ENCODE peak calls at places on chromosome 3, in four cellular contexts. B is HepG2, Q is K562, E is A549. Y is an unnamed sample.

GRCh38 chr3:183502782-183503181 is 52.7 kb downstream of the KLHL6 start:
- DNase-seq in B (no peak), Q (no peak), E (no peak), Y (no peak)

GRCh38 chr3:59451800-59452741 is 402.2 kb upstream of the CFAP20DC start:
- DNase-seq in B (no peak), Q (no peak), E (no peak), Y (no peak)

GRCh38 chr3:31555204-31555603 is 22.5 kb downstream of the STT3B start:
- DNase-seq in B (no peak), Q (no peak), E (no peak), Y (no peak)

GRCh38 chr3:124565551-124565950 is 164.7 kb upstream of the UMPS start:
- DNase-seq in B (no peak), Q (no peak), E (no peak), Y (no peak)

GRCh38 chr3:59245879-59246501 is 196.2 kb upstream of the CFAP20DC start:
- DNase-seq in B (no peak), Q (no peak), E (no peak), Y (no peak)

GRCh38 chr3:43105224-43105596 is 669 bp downstream of the POMGNT2 start:
- DNase-seq in B (no peak), Q (no peak), E (no peak), Y (no peak)

GRCh38 chr3:2623463-2623862 is 486.7 kb downstream of the IL5RA start:
- DNase-seq in B (no peak), Q (no peak), E (no peak), Y (no peak)

GRCh38 chr3:65908588-65908987 is 130.1 kb downstream of the MAGI1 start:
- DNase-seq in B (no peak), Q (no peak), E (no peak), Y (no peak)

GRCh38 chr3:44114142-44114541 is 127.5 kb upstream of the TOPAZ1 start:
- DNase-seq in B (peak; percentile 13), Q (peak; percentile 75), E (no peak), Y (peak; percentile 86)

GRCh38 chr3:146953523-146954125 is 348.5 kb upstream of the PLSCR5 start:
- DNase-seq in B (no peak), Q (no peak), E (no peak), Y (no peak)

GRCh38 chr3:32336123-32336518 is 55.5 kb upstream of the CMTM7 start:
- DNase-seq in B (no peak), Q (no peak), E (no peak), Y (no peak)

GRCh38 chr3:134347516-134347915 is 26.7 kb downstream of the AMOTL2 start:
- DNase-seq in B (no peak), Q (no peak), E (no peak), Y (no peak)

GRCh38 chr3:119170821-119171220 is 2.6 kb upstream of the UPK1B start:
- DNase-seq in B (no peak), Q (no peak), E (no peak), Y (no peak)

GRCh38 chr3:57234613-57235575 is 7.4 kb downstream of the APPL1 start:
- DNase-seq in B (no peak), Q (no peak), E (no peak), Y (no peak)

GRCh38 chr3:151327571-151328198 is 1.7 kb downstream of the P2RY13 start:
- DNase-seq in B (no peak), Q (peak; percentile 9), E (peak; percentile 18), Y (no peak)

GRCh38 chr3:136193273-136194043 is 2.7 kb downstream of the MSL2 start:
- DNase-seq in B (no peak), Q (no peak), E (no peak), Y (no peak)

GRCh38 chr3:183781246-183781645 is 44.1 kb downstream of the MAP6D1 start:
- DNase-seq in B (no peak), Q (no peak), E (no peak), Y (no peak)

GRCh38 chr3:194814878-194815357 is 129.2 kb downstream of the FAM43A start:
- DNase-seq in B (no peak), Q (no peak), E (no peak), Y (no peak)

GRCh38 chr3:127286571-127287140 is 1.2 kb downstream of the PRR20G start:
- DNase-seq in B (no peak), Q (no peak), E (no peak), Y (no peak)

GRCh38 chr3:111761309-111761795 is 97.7 kb upstream of the PHLDB2 start:
- DNase-seq in B (no peak), Q (no peak), E (no peak), Y (no peak)

GRCh38 chr3:53518495-53518981 is 24.1 kb downstream of the CACNA1D start:
- DNase-seq in B (no peak), Q (no peak), E (peak; percentile 48), Y (no peak)

GRCh38 chr3:30440880-30441279 is 165.5 kb upstream of the TGFBR2 start:
- DNase-seq in B (no peak), Q (no peak), E (no peak), Y (no peak)

GRCh38 chr3:82145742-82146141 is 384.3 kb upstream of the GBE1 start:
- DNase-seq in B (no peak), Q (no peak), E (no peak), Y (no peak)

GRCh38 chr3:147089286-147089685 is 317.1 kb downstream of the ZIC4 start:
- DNase-seq in B (no peak), Q (no peak), E (no peak), Y (no peak)

GRCh38 chr3:138768126-138768525 is 66.6 kb downstream of the PIK3CB start:
- DNase-seq in B (no peak), Q (no peak), E (no peak), Y (no peak)

GRCh38 chr3:165532851-165533250 is 304.4 kb downstream of the BCHE start:
- DNase-seq in B (no peak), Q (no peak), E (no peak), Y (no peak)

GRCh38 chr3:186189492-186189891 is 80.6 kb upstream of the ETV5 start:
- DNase-seq in B (peak; percentile 11), Q (no peak), E (no peak), Y (no peak)

DNA sequence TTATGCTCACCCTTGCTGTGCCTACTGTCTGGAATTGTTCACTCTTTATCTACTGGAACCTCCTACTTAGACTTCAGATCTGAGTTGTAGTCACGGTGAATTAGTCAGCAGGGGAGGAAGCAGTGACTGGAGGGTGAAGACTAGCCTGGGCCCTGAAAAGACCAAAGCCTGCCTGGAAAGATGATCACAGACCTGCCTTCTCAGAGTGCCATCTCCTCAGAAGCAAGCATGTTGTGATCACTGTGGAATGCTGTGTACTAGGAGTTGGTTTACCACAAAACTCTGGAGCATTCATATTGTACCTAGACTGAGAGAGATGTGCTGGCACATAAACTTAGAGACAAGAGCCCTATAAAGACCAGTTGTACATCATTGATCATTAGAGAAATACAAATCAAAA is 100.7 kb upstream of the SCN10A start:
- DNase-seq in B (no peak), Q (no peak), E (no peak), Y (no peak)
- TF ChIP-seq HMGXB4 in B (no peak), Q (no peak), E (no peak), Y (no peak)

DNA sequence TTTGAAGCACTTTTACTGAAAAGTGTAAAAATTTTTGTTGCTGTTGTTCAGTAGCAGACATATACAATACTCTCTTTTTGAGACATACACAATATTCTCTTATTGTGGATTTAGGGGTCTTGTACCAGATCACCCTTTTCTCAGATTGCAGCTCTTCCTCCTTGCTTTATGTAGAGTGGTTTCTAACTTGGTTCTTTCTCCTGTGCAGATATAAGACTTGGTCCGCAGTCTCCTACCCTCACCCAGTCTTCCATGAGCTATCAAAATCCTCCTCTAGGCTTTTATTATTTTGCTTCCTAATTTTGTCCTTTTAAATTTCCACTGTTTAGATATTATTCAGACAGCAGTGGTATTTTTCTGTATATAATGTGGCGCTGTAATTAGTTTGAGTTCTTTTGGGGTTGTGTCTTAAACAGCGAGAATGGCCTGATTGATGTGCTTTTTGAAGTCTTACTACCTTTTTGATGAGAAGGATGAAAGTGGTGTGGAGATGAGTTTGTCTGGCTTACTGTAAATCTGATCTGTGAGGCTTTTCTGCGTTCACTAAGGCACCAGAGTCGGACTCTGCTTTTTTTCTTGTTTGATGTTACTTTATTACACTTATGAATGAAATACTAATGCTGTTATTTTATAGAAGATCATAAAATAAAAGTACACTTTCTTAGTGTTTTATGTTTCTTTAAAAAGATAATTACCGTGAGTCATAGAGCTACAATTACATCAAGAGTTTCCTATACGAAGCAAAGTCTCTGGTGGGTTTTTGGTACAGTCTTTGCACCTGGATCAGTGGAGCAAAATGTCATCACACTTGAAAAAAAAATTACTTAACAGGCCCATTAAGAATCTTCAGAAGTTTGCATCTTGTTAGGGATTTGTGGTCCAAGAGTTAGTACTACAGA is 27.8 kb downstream of the FNDC3B start:
- DNase-seq in B (no peak), Q (no peak), E (no peak), Y (no peak)
- TF ChIP-seq HMGXB4 in B (no peak), Q (no peak), E (no peak), Y (no peak)

DNA sequence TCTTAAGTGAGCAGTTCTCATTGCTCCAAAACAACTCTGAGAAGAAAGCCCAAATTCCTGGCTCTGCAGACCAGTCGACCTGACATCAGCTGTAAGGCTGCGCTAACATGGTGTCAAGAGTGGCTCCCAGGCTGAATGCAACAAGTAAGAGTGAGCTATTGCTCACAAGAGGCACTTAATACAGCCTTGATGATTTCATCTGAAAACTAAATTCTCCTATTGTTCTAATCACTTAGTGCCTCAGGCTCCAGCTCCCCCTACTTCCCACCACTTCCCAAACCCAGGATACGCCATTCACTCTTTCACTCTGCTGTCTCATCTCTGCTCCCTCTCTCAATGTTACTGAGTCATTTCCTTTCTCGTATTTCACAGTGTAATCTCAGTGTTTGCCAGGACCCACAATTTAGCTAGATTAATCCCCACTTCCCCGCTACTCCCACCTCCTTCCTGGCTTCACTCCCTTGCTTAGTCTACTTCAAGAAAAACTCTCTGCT is 81.7 kb downstream of the WWTR1 start:
- DNase-seq in B (peak; percentile 51), Q (peak; percentile 16), E (peak; percentile 62), Y (no peak)
- TF ChIP-seq HMGXB4 in B (no peak), Q (no peak), E (no peak), Y (no peak)

GRCh38 chr3:14290631-14291385 is 111.6 kb upstream of the SLC6A6 start:
- DNase-seq in B (no peak), Q (no peak), E (no peak), Y (no peak)
- TF ChIP-seq HMGXB4 in B (no peak), Q (no peak), E (no peak), Y (no peak)

GRCh38 chr3:125585595-125586223 is 9.6 kb downstream of the OSBPL11 start:
- DNase-seq in B (peak; percentile 56), Q (peak; percentile 60), E (peak; percentile 43), Y (peak; percentile 68)
- TF ChIP-seq HMGXB4 in B (no peak), Q (no peak), E (no peak), Y (no peak)

DNA sequence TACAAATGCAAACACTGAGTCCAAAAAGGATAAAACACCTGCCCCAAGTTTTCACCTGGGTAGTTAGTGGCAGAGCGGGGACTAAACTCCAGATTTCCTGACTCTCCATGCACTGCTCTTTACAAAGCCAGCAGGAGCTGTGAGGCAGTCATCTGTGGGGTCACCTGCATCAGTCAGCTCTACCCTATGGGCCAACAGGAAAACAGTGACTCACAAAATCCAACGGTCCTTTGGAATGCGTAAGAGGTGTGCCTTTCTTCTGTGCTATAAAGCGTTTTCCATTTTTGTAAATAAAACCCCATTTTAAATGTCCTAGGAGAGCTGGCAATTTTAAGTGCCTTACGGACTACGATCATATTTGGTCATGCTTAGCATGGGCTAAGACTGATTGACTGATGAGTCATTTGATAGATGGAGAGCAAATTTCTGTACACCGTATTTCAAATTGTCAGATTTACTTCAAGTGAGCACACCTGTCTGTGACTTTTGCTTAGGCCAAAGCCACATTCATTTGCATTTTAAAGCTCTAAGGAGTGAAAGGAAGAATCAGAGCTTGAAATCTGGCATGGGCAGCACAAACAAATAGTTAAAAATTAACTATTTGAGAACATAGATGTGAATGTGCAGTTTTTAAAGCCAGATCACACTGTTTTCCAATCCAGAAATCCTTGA is 4.4 kb upstream of the COL8A1 start:
- DNase-seq in B (no peak), Q (no peak), E (no peak), Y (no peak)
- TF ChIP-seq HMGXB4 in B (no peak), Q (no peak), E (no peak), Y (no peak)

GRCh38 chr3:170726976-170727661 is 141.2 kb upstream of the SLC7A14 start:
- DNase-seq in B (no peak), Q (peak; percentile 51), E (peak; percentile 13), Y (no peak)
- TF ChIP-seq HMGXB4 in B (no peak), Q (no peak), E (no peak), Y (no peak)

Y was measured in WTC11.